ENCODE peak calls at places on chromosomes 7 and 10, in five cellular contexts. X, H, L, F and T are unnamed samples.

GRCh38 chr7:155770186-155770585 is 42.1 kb downstream of the SHH start:
- DNase-seq in F (no peak), L (no peak), H (no peak), X (no peak), T (no peak)

GRCh38 chr10:48708144-48708543 is 23.5 kb downstream of the WDFY4 start:
- DNase-seq in F (no peak), H (no peak), X (no peak), L (no peak), T (no peak)

GRCh38 chr7:43439631-43440401 is 143.1 kb upstream of the STK17A start:
- DNase-seq in L (peak), H (peak), F (peak), X (no peak), T (peak)

GRCh38 chr7:49635800-49636199 is 137.6 kb upstream of the VWC2 start:
- DNase-seq in L (peak), X (no peak), F (no peak), H (peak), T (peak)

GRCh38 chr10:121774813-121775212 is 153.0 kb downstream of the ATE1 start:
- DNase-seq in H (no peak), F (no peak), L (no peak), X (no peak), T (no peak)

GRCh38 chr10:56823849-56824248 is 462.8 kb upstream of the ZWINT start:
- DNase-seq in F (no peak), L (peak), H (peak), X (no peak), T (peak)

GRCh38 chr7:55533050-55533728 is 39.1 kb downstream of the VOPP1 start:
- DNase-seq in X (no peak), L (peak), F (no peak), H (peak), T (peak)

GRCh38 chr10:25557136-25557535 is 376.9 kb upstream of the MYO3A start:
- DNase-seq in L (no peak), H (no peak), X (no peak), F (no peak), T (no peak)

GRCh38 chr10:99834410-99834809 is 52.0 kb downstream of the ABCC2 start:
- DNase-seq in F (no peak), H (no peak), L (no peak), X (no peak), T (no peak)

GRCh38 chr10:9244880-9245279 is 1190.4 kb downstream of the GATA3 start:
- DNase-seq in X (no peak), H (no peak), L (no peak), F (no peak), T (no peak)

GRCh38 chr10:116765549-116766162 is 23.3 kb upstream of the HSPA12A start:
- DNase-seq in X (no peak), H (peak), F (no peak), L (peak), T (peak)
- TF ChIP-seq CTCF in X (peak), H (peak), F (no peak), L (peak), T (peak)

GRCh38 chr10:21449288-21449966 is 76.1 kb downstream of the SKIDA1 start:
- DNase-seq in F (no peak), H (peak), X (no peak), L (peak), T (peak)
- TF ChIP-seq CTCF in F (no peak), H (no peak), X (no peak), L (no peak), T (no peak)

GRCh38 chr7:71095266-71095860 is 36.6 kb upstream of the GALNT17 start:
- DNase-seq in F (no peak), L (no peak), X (no peak), H (no peak), T (no peak)
- TF ChIP-seq CTCF in F (no peak), L (no peak), X (no peak), H (no peak), T (no peak)

GRCh38 chr7:13276977-13277376 is 589.5 kb downstream of the ARL4A start:
- DNase-seq in H (peak), X (no peak), L (no peak), F (no peak), T (no peak)
- TF ChIP-seq CTCF in H (peak), X (peak), L (peak), F (no peak), T (no peak)

GRCh38 chr10:69401416-69401815 is 15.3 kb downstream of the TACR2 start:
- DNase-seq in H (no peak), X (no peak), L (no peak), F (no peak), T (no peak)
- TF ChIP-seq CTCF in H (no peak), X (no peak), L (no peak), F (no peak), T (no peak)